ENCODE peak calls at places on chromosome 22, in seven cellular contexts. D is SK-N-SH, N is K562, B is GM12878, R is HepG2, V is GM12891, I is H1. U is an unnamed sample.

GRCh38 chr22:36736701-36737320 is 33.3 kb upstream of the CACNG2 start:
- DNase-seq in D (no peak), N (no peak), B (no peak), R (no peak), V (no peak), I (no peak), U (no peak)

GRCh38 chr22:50256936-50257440 is 4.5 kb downstream of the MAPK12 start:
- DNase-seq in D (no peak), N (no peak), B (no peak), R (no peak), V (no peak), I (no peak), U (no peak)

GRCh38 chr22:38258895-38259294 is 13.9 kb downstream of the TMEM184B start:
- DNase-seq in D (no peak), N (no peak), B (no peak), R (no peak), V (no peak), I (no peak), U (no peak)

GRCh38 chr22:37232140-37232998 is 11.7 kb downstream of the RAC2 start:
- DNase-seq in D (no peak), N (no peak), B (no peak), R (no peak), V (no peak), I (no peak), U (no peak)

GRCh38 chr22:48695731-48696305 is 1131.9 kb downstream of the BRD1 start:
- DNase-seq in D (no peak), N (no peak), B (no peak), R (no peak), V (no peak), I (no peak), U (no peak)

GRCh38 chr22:33111491-33111890 is 53.3 kb upstream of the SYN3 start:
- DNase-seq in D (no peak), N (no peak), B (no peak), R (no peak), V (no peak), I (no peak), U (no peak)

GRCh38 chr22:38788417-38788816 is 5.5 kb downstream of the DNAL4 start:
- DNase-seq in D (peak), N (no peak), B (no peak), R (no peak), V (no peak), I (no peak), U (no peak)

GRCh38 chr22:30809086-30809485 is 114.4 kb downstream of the OSBP2 start:
- DNase-seq in D (no peak), N (no peak), B (no peak), R (no peak), V (no peak), I (no peak), U (no peak)

GRCh38 chr22:50191041-50191740 is 5.5 kb downstream of the TRABD start:
- DNase-seq in D (peak), N (no peak), B (peak), R (no peak), V (no peak), I (no peak), U (peak)

GRCh38 chr22:47899894-47900293 is 1137.4 kb downstream of the TBC1D22A start:
- DNase-seq in D (no peak), N (no peak), B (no peak), R (no peak), V (no peak), I (no peak), U (no peak)

GRCh38 chr22:45059296-45059695 is 49.5 kb upstream of the PHF21B start:
- DNase-seq in D (no peak), N (no peak), B (no peak), R (no peak), V (no peak), I (no peak), U (no peak)

GRCh38 chr22:44067033-44067432 is 42.9 kb downstream of the PARVB start:
- DNase-seq in D (no peak), N (no peak), B (no peak), R (no peak), V (no peak), I (no peak), U (no peak)

GRCh38 chr22:29456211-29456671 is 17.9 kb downstream of the RFPL1 start:
- DNase-seq in D (no peak), N (no peak), B (no peak), R (no peak), V (no peak), I (no peak), U (no peak)

GRCh38 chr22:29457730-29458129 is 19.3 kb downstream of the RFPL1 start:
- DNase-seq in D (peak), N (peak), B (peak), R (peak), V (peak), I (no peak), U (peak)

GRCh38 chr22:29461263-29461662 is 18.8 kb upstream of the NEFH start:
- DNase-seq in D (no peak), N (no peak), B (no peak), R (no peak), V (no peak), I (no peak), U (no peak)

GRCh38 chr22:29459773-29460172 is 20.2 kb upstream of the NEFH start:
- DNase-seq in D (no peak), N (no peak), B (no peak), R (no peak), V (no peak), I (no peak), U (no peak)

DNA sequence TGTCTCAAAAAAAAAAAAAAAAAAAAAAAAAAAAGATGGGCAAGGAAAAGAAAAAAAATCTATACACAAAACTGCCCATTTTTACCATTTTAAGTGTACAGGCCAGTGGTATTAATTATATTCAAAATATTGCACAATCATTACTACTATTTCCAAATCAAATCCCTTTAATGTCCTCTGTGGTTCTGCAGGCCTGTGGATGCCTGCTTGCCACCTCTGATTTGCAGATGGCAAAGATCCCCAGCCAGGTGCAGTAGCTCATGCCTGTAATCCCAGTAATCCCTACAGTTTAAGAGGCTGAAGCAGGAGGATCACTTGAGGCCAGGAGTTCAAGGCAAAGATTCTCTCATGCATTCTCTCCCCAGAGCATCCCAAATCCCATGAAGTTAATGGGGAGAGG is 20.2 kb downstream of the RFPL1 start:
- DNase-seq in D (no peak), N (no peak), B (no peak), R (no peak), V (no peak), I (no peak), U (no peak)
- TF ChIP-seq POLR2AphosphoS5 in D (no peak), N (no peak), B (no peak), R (no peak), V (no peak), I (no peak), U (no peak)

GRCh38 chr22:39988386-39989114 is 6.2 kb upstream of the FAM83F start:
- DNase-seq in D (no peak), N (peak), B (no peak), R (no peak), V (no peak), I (no peak), U (no peak)

GRCh38 chr22:39989633-39990032 is 5.1 kb upstream of the FAM83F start:
- DNase-seq in D (no peak), N (no peak), B (no peak), R (no peak), V (no peak), I (no peak), U (no peak)

GRCh38 chr22:39991164-39991860 is 3.4 kb upstream of the FAM83F start:
- DNase-seq in D (no peak), N (no peak), B (no peak), R (peak), V (no peak), I (no peak), U (no peak)

GRCh38 chr22:39992088-39992826 is 2.5 kb upstream of the FAM83F start:
- DNase-seq in D (no peak), N (no peak), B (no peak), R (no peak), V (no peak), I (no peak), U (no peak)

DNA sequence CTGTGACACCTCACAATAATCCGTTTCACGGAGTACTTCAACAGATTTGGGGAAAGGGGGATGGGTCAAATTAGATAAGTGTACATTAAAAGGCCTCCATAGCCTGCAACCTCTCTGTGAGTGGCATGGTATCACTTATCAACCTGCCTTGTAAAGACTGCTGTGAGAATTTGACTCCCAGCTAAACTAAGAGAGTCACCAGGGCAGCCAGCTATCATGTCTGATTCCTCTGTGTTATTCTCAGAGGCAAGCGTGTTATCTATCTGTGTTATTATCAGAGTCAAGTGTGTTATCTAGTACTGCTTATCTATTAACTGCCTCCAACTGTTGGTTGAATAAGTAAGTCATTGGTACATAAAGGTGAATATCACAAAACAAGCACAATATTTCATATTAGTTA is 4.1 kb upstream of the FAM83F start:
- DNase-seq in D (no peak), N (no peak), B (no peak), R (no peak), V (no peak), I (no peak), U (no peak)
- TF ChIP-seq TAF1 in D (no peak), N (no peak), B (no peak), R (no peak), V (no peak), I (no peak), U (no peak)

GRCh38 chr22:41828516-41828915 is 4.4 kb upstream of the SREBF2 start:
- DNase-seq in D (no peak), N (no peak), B (no peak), R (no peak), V (no peak), I (no peak), U (no peak)
- TF ChIP-seq POLR2AphosphoS5 in D (no peak), N (no peak), B (no peak), R (no peak), V (no peak), I (no peak), U (no peak)

GRCh38 chr22:21823740-21824438 is 43.6 kb downstream of the MAPK1 start:
- DNase-seq in D (no peak), N (peak), B (no peak), R (no peak), V (no peak), I (no peak), U (no peak)
- TF ChIP-seq TAF1 in D (no peak), N (no peak), B (no peak), R (no peak), V (no peak), I (no peak), U (no peak)

GRCh38 chr22:46070722-46071450 is 79.4 kb upstream of the PPARA start:
- DNase-seq in D (peak), N (no peak), B (no peak), R (no peak), V (no peak), I (no peak), U (peak)

GRCh38 chr22:46072030-46072881 is 78.1 kb upstream of the PPARA start:
- DNase-seq in D (no peak), N (no peak), B (no peak), R (no peak), V (no peak), I (no peak), U (peak)

GRCh38 chr22:46070215-46070721 is 80.1 kb upstream of the PPARA start:
- DNase-seq in D (no peak), N (no peak), B (no peak), R (peak), V (no peak), I (no peak), U (no peak)

GRCh38 chr22:46072981-46073682 is 77.2 kb upstream of the PPARA start:
- DNase-seq in D (no peak), N (no peak), B (no peak), R (no peak), V (no peak), I (no peak), U (no peak)

DNA sequence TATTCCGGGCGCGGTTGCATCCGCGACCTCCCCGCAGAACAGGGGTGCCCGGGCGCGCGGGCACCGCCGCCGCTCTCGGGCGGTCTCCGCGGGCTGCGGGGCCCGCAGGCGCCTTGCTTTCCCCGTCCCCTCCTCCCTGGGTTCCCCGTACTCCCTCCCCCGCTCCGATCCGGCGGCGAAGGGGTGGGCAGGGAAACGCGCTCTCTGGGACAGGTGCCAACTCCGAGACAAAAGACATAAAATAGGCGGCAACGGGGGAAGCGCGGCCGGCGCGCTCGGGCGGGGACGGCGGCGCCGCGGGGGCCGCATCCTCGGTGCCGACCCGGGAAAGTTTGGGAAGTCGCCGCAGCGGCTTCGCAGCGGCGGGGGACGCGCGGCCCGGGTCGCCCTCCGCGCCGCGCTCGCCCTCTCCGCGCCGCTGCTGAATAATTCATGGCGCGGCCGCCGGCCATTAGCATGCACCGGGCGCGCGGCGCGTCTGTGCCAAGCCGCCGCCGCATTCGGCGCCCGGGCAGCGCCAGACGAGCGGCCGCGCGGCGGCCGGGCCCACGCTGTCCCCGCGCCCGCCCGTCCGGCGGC is 78.8 kb upstream of the PPARA start:
- DNase-seq in D (peak), N (no peak), B (no peak), R (no peak), V (no peak), I (no peak), U (no peak)
- TF ChIP-seq POLR2AphosphoS5 in D (peak), N (no peak), B (no peak), R (no peak), V (no peak), I (no peak), U (no peak)

DNA sequence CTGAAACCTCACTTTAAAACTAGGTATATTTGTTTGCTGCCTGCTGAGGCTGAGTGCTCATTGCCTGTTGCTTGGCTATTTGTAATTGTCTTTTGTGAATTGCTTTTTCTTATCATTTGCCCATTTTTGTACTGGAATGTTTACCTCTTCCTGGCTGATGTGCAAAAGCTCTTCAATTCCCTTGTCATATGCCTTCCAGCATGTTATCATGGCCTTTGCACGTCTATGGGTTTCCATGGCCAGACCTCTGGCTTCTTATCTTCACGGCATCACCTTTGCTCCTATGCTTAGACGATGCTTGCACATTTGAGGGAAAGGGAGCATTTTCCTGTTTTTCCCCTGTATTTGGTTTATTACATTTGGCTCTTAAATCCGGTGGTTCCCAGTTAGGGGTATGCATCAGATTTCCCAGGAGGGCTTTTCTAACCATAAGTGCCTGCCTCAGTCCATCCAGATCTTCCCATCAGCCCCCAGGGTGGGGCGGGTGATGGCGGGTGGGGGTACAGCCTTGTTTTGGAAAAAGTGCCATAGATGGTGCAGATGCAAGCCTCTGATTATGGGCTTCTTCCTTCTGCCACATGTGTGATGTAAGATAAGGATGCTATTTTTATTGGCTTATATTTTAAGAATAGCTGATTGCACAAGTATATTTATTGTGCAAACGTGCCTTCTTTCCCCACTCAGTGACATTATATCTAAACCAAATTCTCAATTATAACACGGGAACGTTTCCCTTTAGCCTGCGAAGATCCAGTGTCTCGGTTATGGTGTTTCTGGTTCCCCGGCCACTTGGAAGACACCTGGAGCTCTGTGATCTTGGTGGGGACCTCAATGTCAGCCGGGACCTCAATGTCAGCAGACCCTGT is 70.6 kb upstream of the SEPTIN5 start:
- DNase-seq in D (no peak), N (peak), B (no peak), R (no peak), V (no peak), I (no peak), U (no peak)
- TF ChIP-seq TAF1 in D (no peak), N (peak), B (no peak), R (no peak), V (no peak), I (no peak), U (no peak)

GRCh38 chr22:41526226-41526531 is 18.1 kb downstream of the POLR3H start:
- DNase-seq in D (no peak), N (no peak), B (no peak), R (no peak), V (no peak), I (no peak), U (no peak)

GRCh38 chr22:41524809-41525449 is 19.3 kb downstream of the POLR3H start:
- DNase-seq in D (no peak), N (no peak), B (no peak), R (no peak), V (peak), I (no peak), U (no peak)

GRCh38 chr22:41524283-41524682 is 20.0 kb downstream of the POLR3H start:
- DNase-seq in D (no peak), N (no peak), B (no peak), R (no peak), V (no peak), I (no peak), U (no peak)

GRCh38 chr22:41526802-41527799 is 17.2 kb downstream of the POLR3H start:
- DNase-seq in D (peak), N (peak), B (no peak), R (no peak), V (peak), I (no peak), U (peak)

GRCh38 chr22:41525450-41526225 is 18.6 kb downstream of the POLR3H start:
- DNase-seq in D (no peak), N (no peak), B (no peak), R (no peak), V (no peak), I (no peak), U (no peak)
- TF ChIP-seq POLR2AphosphoS5 in D (no peak), N (no peak), B (no peak), R (peak), V (no peak), I (peak), U (no peak)

GRCh38 chr22:17897411-17897810 is 123.1 kb upstream of the BID start:
- DNase-seq in D (no peak), N (no peak), B (no peak), R (peak), V (no peak), I (no peak), U (no peak)

GRCh38 chr22:17897864-17898263 is 123.6 kb upstream of the BID start:
- DNase-seq in D (no peak), N (no peak), B (no peak), R (no peak), V (no peak), I (no peak), U (no peak)

GRCh38 chr22:17898375-17898774 is 124.1 kb upstream of the BID start:
- DNase-seq in D (no peak), N (no peak), B (no peak), R (no peak), V (no peak), I (no peak), U (no peak)

GRCh38 chr22:17893900-17894299 is 119.6 kb upstream of the BID start:
- DNase-seq in D (no peak), N (no peak), B (no peak), R (peak), V (no peak), I (no peak), U (no peak)

GRCh38 chr22:17896552-17896951 is 122.3 kb upstream of the BID start:
- DNase-seq in D (peak), N (peak), B (no peak), R (no peak), V (no peak), I (no peak), U (no peak)
- TF ChIP-seq TAF1 in D (no peak), N (no peak), B (no peak), R (no peak), V (no peak), I (no peak), U (no peak)